ENCODE peak calls at places on chromosomes 1 and 21, in eight cellular contexts. One of them, this sample, is unnamed.

GRCh38 chr1:99992760-99993467 is 23.1 kb downstream of the SLC35A3 start:
- DNase-seq in psoas muscle: no peak
- DNase-seq in lower leg skin: no peak
- DNase-seq in cortex of kidney: no peak
- DNase-seq in WTC11: no peak
- DNase-seq in type B pancreatic cell: no peak
- DNase-seq in activated CD8-positive, alpha-beta memory T cell treated with anti-CD3 and anti-CD28 coated beads for 1 hour: no peak
- DNase-seq in smooth muscle cell of the brain vasculature: no peak
- DNase-seq in this sample: no peak

GRCh38 chr1:71303617-71304041 is 222.8 kb upstream of the ZRANB2 start:
- DNase-seq in psoas muscle: no peak
- DNase-seq in WTC11: no peak
- DNase-seq in activated CD8-positive, alpha-beta memory T cell treated with anti-CD3 and anti-CD28 coated beads for 1 hour: no peak
- DNase-seq in type B pancreatic cell: no peak
- DNase-seq in lower leg skin: no peak
- DNase-seq in smooth muscle cell of the brain vasculature: no peak
- DNase-seq in cortex of kidney: no peak
- DNase-seq in this sample: no peak

GRCh38 chr1:226580625-226581270 is 32.2 kb downstream of the STUM start:
- DNase-seq in activated CD8-positive, alpha-beta memory T cell treated with anti-CD3 and anti-CD28 coated beads for 1 hour: no peak
- DNase-seq in smooth muscle cell of the brain vasculature: no peak
- DNase-seq in psoas muscle: no peak
- DNase-seq in WTC11: no peak
- DNase-seq in type B pancreatic cell: no peak
- DNase-seq in cortex of kidney: no peak
- DNase-seq in lower leg skin: no peak
- DNase-seq in this sample: no peak

GRCh38 chr1:239831577-239832355 is 259.9 kb upstream of the FMN2 start:
- DNase-seq in smooth muscle cell of the brain vasculature: no peak
- DNase-seq in activated CD8-positive, alpha-beta memory T cell treated with anti-CD3 and anti-CD28 coated beads for 1 hour: no peak
- DNase-seq in lower leg skin: no peak
- DNase-seq in WTC11: no peak
- DNase-seq in type B pancreatic cell: no peak
- DNase-seq in psoas muscle: no peak
- DNase-seq in cortex of kidney: no peak
- DNase-seq in this sample: no peak

GRCh38 chr1:23788695-23789094 is 2.2 kb upstream of the LYPLA2 start:
- DNase-seq in type B pancreatic cell: no peak
- DNase-seq in psoas muscle: no peak
- DNase-seq in lower leg skin: no peak
- DNase-seq in smooth muscle cell of the brain vasculature: no peak
- DNase-seq in cortex of kidney: no peak
- DNase-seq in activated CD8-positive, alpha-beta memory T cell treated with anti-CD3 and anti-CD28 coated beads for 1 hour: no peak
- DNase-seq in WTC11: no peak
- DNase-seq in this sample: no peak

GRCh38 chr1:40894455-40894854 is 32.3 kb upstream of the CITED4 start:
- DNase-seq in type B pancreatic cell: no peak
- DNase-seq in cortex of kidney: no peak
- DNase-seq in WTC11: no peak
- DNase-seq in smooth muscle cell of the brain vasculature: no peak
- DNase-seq in activated CD8-positive, alpha-beta memory T cell treated with anti-CD3 and anti-CD28 coated beads for 1 hour: no peak
- DNase-seq in psoas muscle: no peak
- DNase-seq in lower leg skin: no peak
- DNase-seq in this sample: no peak

GRCh38 chr1:91792393-91793032 is 93.4 kb downstream of the TGFBR3 start:
- DNase-seq in type B pancreatic cell: no peak
- DNase-seq in activated CD8-positive, alpha-beta memory T cell treated with anti-CD3 and anti-CD28 coated beads for 1 hour: no peak
- DNase-seq in cortex of kidney: no peak
- DNase-seq in psoas muscle: no peak
- DNase-seq in smooth muscle cell of the brain vasculature: no peak
- DNase-seq in lower leg skin: no peak
- DNase-seq in WTC11: no peak
- DNase-seq in this sample: no peak

GRCh38 chr1:65310078-65310587 is 790 bp downstream of the DNAJC6 start:
- DNase-seq in type B pancreatic cell: no peak
- DNase-seq in smooth muscle cell of the brain vasculature: no peak
- DNase-seq in lower leg skin: no peak
- DNase-seq in activated CD8-positive, alpha-beta memory T cell treated with anti-CD3 and anti-CD28 coated beads for 1 hour: no peak
- DNase-seq in WTC11: peak
- DNase-seq in psoas muscle: no peak
- DNase-seq in cortex of kidney: no peak
- DNase-seq in this sample: no peak

GRCh38 chr1:204503122-204503912 is 8.7 kb upstream of the PIK3C2B start:
- DNase-seq in type B pancreatic cell: no peak
- DNase-seq in WTC11: no peak
- DNase-seq in lower leg skin: no peak
- DNase-seq in activated CD8-positive, alpha-beta memory T cell treated with anti-CD3 and anti-CD28 coated beads for 1 hour: no peak
- DNase-seq in cortex of kidney: no peak
- DNase-seq in psoas muscle: no peak
- DNase-seq in smooth muscle cell of the brain vasculature: no peak
- DNase-seq in this sample: no peak

GRCh38 chr1:112501810-112502641 is 6.7 kb upstream of the WNT2B start:
- DNase-seq in type B pancreatic cell: peak
- DNase-seq in WTC11: peak
- DNase-seq in activated CD8-positive, alpha-beta memory T cell treated with anti-CD3 and anti-CD28 coated beads for 1 hour: peak
- DNase-seq in psoas muscle: peak
- DNase-seq in lower leg skin: no peak
- DNase-seq in cortex of kidney: no peak
- DNase-seq in smooth muscle cell of the brain vasculature: no peak
- DNase-seq in this sample: peak

GRCh38 chr1:56924116-56924515 is 41.7 kb downstream of the C8B start:
- DNase-seq in type B pancreatic cell: no peak
- DNase-seq in WTC11: no peak
- DNase-seq in psoas muscle: no peak
- DNase-seq in lower leg skin: no peak
- DNase-seq in smooth muscle cell of the brain vasculature: no peak
- DNase-seq in cortex of kidney: no peak
- DNase-seq in activated CD8-positive, alpha-beta memory T cell treated with anti-CD3 and anti-CD28 coated beads for 1 hour: no peak
- DNase-seq in this sample: no peak

GRCh38 chr1:237038211-237038610 is 3.8 kb upstream of the RYR2 start:
- DNase-seq in lower leg skin: no peak
- DNase-seq in activated CD8-positive, alpha-beta memory T cell treated with anti-CD3 and anti-CD28 coated beads for 1 hour: no peak
- DNase-seq in WTC11: no peak
- DNase-seq in psoas muscle: no peak
- DNase-seq in smooth muscle cell of the brain vasculature: no peak
- DNase-seq in type B pancreatic cell: no peak
- DNase-seq in cortex of kidney: no peak
- DNase-seq in this sample: no peak

GRCh38 chr21:32422064-32422463 is 9.6 kb downstream of the EVA1C start:
- DNase-seq in lower leg skin: no peak
- DNase-seq in smooth muscle cell of the brain vasculature: no peak
- DNase-seq in WTC11: no peak
- DNase-seq in type B pancreatic cell: no peak
- DNase-seq in activated CD8-positive, alpha-beta memory T cell treated with anti-CD3 and anti-CD28 coated beads for 1 hour: no peak
- DNase-seq in cortex of kidney: no peak
- DNase-seq in psoas muscle: no peak
- DNase-seq in this sample: no peak

GRCh38 chr1:20484526-20485462 is 1.2 kb downstream of the CAMK2N1 start:
- DNase-seq in cortex of kidney: no peak
- DNase-seq in smooth muscle cell of the brain vasculature: no peak
- DNase-seq in type B pancreatic cell: no peak
- DNase-seq in WTC11: no peak
- DNase-seq in lower leg skin: no peak
- DNase-seq in activated CD8-positive, alpha-beta memory T cell treated with anti-CD3 and anti-CD28 coated beads for 1 hour: no peak
- DNase-seq in psoas muscle: peak
- DNase-seq in this sample: no peak

GRCh38 chr1:194176212-194176611 is 989.8 kb upstream of the B3GALT2 start:
- DNase-seq in smooth muscle cell of the brain vasculature: no peak
- DNase-seq in psoas muscle: no peak
- DNase-seq in WTC11: no peak
- DNase-seq in type B pancreatic cell: no peak
- DNase-seq in activated CD8-positive, alpha-beta memory T cell treated with anti-CD3 and anti-CD28 coated beads for 1 hour: no peak
- DNase-seq in lower leg skin: no peak
- DNase-seq in cortex of kidney: no peak
- DNase-seq in this sample: no peak

GRCh38 chr1:39490596-39491145 is 765 bp upstream of the BMP8A start:
- DNase-seq in smooth muscle cell of the brain vasculature: no peak
- DNase-seq in lower leg skin: peak
- DNase-seq in WTC11: peak
- DNase-seq in psoas muscle: no peak
- DNase-seq in activated CD8-positive, alpha-beta memory T cell treated with anti-CD3 and anti-CD28 coated beads for 1 hour: no peak
- DNase-seq in cortex of kidney: no peak
- DNase-seq in type B pancreatic cell: no peak
- DNase-seq in this sample: no peak

GRCh38 chr1:76095800-76096199 is 21.3 kb downstream of the ST6GALNAC3 start:
- DNase-seq in lower leg skin: no peak
- DNase-seq in smooth muscle cell of the brain vasculature: no peak
- DNase-seq in activated CD8-positive, alpha-beta memory T cell treated with anti-CD3 and anti-CD28 coated beads for 1 hour: no peak
- DNase-seq in cortex of kidney: no peak
- DNase-seq in type B pancreatic cell: no peak
- DNase-seq in psoas muscle: no peak
- DNase-seq in WTC11: peak
- DNase-seq in this sample: no peak

GRCh38 chr1:182166321-182166720 is 104.8 kb upstream of the ZNF648 start:
- DNase-seq in lower leg skin: no peak
- DNase-seq in smooth muscle cell of the brain vasculature: no peak
- DNase-seq in type B pancreatic cell: no peak
- DNase-seq in psoas muscle: no peak
- DNase-seq in cortex of kidney: no peak
- DNase-seq in WTC11: no peak
- DNase-seq in activated CD8-positive, alpha-beta memory T cell treated with anti-CD3 and anti-CD28 coated beads for 1 hour: no peak
- DNase-seq in this sample: no peak

GRCh38 chr1:76381450-76382108 is 307.0 kb downstream of the ST6GALNAC3 start:
- DNase-seq in cortex of kidney: no peak
- DNase-seq in WTC11: no peak
- DNase-seq in psoas muscle: no peak
- DNase-seq in type B pancreatic cell: no peak
- DNase-seq in lower leg skin: no peak
- DNase-seq in activated CD8-positive, alpha-beta memory T cell treated with anti-CD3 and anti-CD28 coated beads for 1 hour: no peak
- DNase-seq in smooth muscle cell of the brain vasculature: no peak
- DNase-seq in this sample: no peak

GRCh38 chr21:16588433-16588860 is 858.7 kb downstream of the USP25 start:
- DNase-seq in type B pancreatic cell: peak
- DNase-seq in cortex of kidney: no peak
- DNase-seq in WTC11: peak
- DNase-seq in lower leg skin: peak
- DNase-seq in psoas muscle: peak
- DNase-seq in smooth muscle cell of the brain vasculature: no peak
- DNase-seq in activated CD8-positive, alpha-beta memory T cell treated with anti-CD3 and anti-CD28 coated beads for 1 hour: no peak
- DNase-seq in this sample: peak

GRCh38 chr21:43975469-43976098 is 36.5 kb upstream of the TRAPPC10 start:
- DNase-seq in WTC11: peak
- DNase-seq in lower leg skin: peak
- DNase-seq in smooth muscle cell of the brain vasculature: peak
- DNase-seq in type B pancreatic cell: peak
- DNase-seq in psoas muscle: peak
- DNase-seq in cortex of kidney: no peak
- DNase-seq in activated CD8-positive, alpha-beta memory T cell treated with anti-CD3 and anti-CD28 coated beads for 1 hour: peak
- DNase-seq in this sample: peak

GRCh38 chr1:229070168-229070567 is 200.7 kb upstream of the RAB4A start:
- DNase-seq in psoas muscle: peak
- DNase-seq in type B pancreatic cell: peak
- DNase-seq in lower leg skin: peak
- DNase-seq in WTC11: no peak
- DNase-seq in activated CD8-positive, alpha-beta memory T cell treated with anti-CD3 and anti-CD28 coated beads for 1 hour: no peak
- DNase-seq in cortex of kidney: no peak
- DNase-seq in smooth muscle cell of the brain vasculature: no peak
- DNase-seq in this sample: peak

GRCh38 chr1:204094262-204095247 is 21.6 kb downstream of the SOX13 start:
- DNase-seq in cortex of kidney: no peak
- DNase-seq in activated CD8-positive, alpha-beta memory T cell treated with anti-CD3 and anti-CD28 coated beads for 1 hour: no peak
- DNase-seq in smooth muscle cell of the brain vasculature: no peak
- DNase-seq in psoas muscle: peak
- DNase-seq in lower leg skin: no peak
- DNase-seq in WTC11: no peak
- DNase-seq in type B pancreatic cell: no peak
- DNase-seq in this sample: no peak

GRCh38 chr1:66725885-66726665 is 26.2 kb upstream of the DYNLT5 start:
- DNase-seq in psoas muscle: peak
- DNase-seq in cortex of kidney: no peak
- DNase-seq in type B pancreatic cell: no peak
- DNase-seq in smooth muscle cell of the brain vasculature: peak
- DNase-seq in WTC11: peak
- DNase-seq in activated CD8-positive, alpha-beta memory T cell treated with anti-CD3 and anti-CD28 coated beads for 1 hour: peak
- DNase-seq in lower leg skin: no peak
- DNase-seq in this sample: no peak

GRCh38 chr1:231896806-231897205 is 270.2 kb downstream of the DISC1 start:
- DNase-seq in cortex of kidney: no peak
- DNase-seq in WTC11: no peak
- DNase-seq in type B pancreatic cell: no peak
- DNase-seq in smooth muscle cell of the brain vasculature: no peak
- DNase-seq in lower leg skin: no peak
- DNase-seq in psoas muscle: no peak
- DNase-seq in activated CD8-positive, alpha-beta memory T cell treated with anti-CD3 and anti-CD28 coated beads for 1 hour: no peak
- DNase-seq in this sample: no peak

This sample was measured in omental fat pad.